ENCODE peak calls at places on chromosomes 6 and 20, in eight cellular contexts. F, R, D, S, P, G, W and U are unnamed samples.

GRCh38 chr6:137926207-137926731 is 59.2 kb downstream of the TNFAIP3 start:
- DNase-seq in S (peak; percentile 57), P (peak; percentile 85), R (no peak), W (no peak), F (no peak), D (no peak), G (peak; percentile 61), U (peak; percentile 77)

GRCh38 chr20:43187476-43188233 is 2.1 kb downstream of the PTPRT start:
- DNase-seq in R (peak; percentile 59), F (peak; percentile 65), G (peak; percentile 74), S (peak; percentile 83), D (peak; percentile 18), P (peak; percentile 44), W (peak; percentile 51), U (peak; percentile 9)

GRCh38 chr6:1612902-1613301 is 3.2 kb downstream of the FOXC1 start:
- DNase-seq in R (no peak), G (no peak), P (peak; percentile 54), W (no peak), S (no peak), F (no peak), D (no peak), U (no peak)

GRCh38 chr20:38418509-38419204 is 16.5 kb downstream of the SNHG17 start:
- DNase-seq in W (peak; percentile 63), R (no peak), F (no peak), S (no peak), D (no peak), P (peak; percentile 37), G (peak; percentile 81), U (no peak)

GRCh38 chr20:17615645-17616479 is 46.0 kb downstream of the DSTN start:
- DNase-seq in W (no peak), P (no peak), F (no peak), G (peak; percentile 53), S (no peak), D (no peak), R (no peak), U (no peak)

GRCh38 chr6:21586760-21587181 is 6.8 kb upstream of the SOX4 start:
- DNase-seq in W (no peak), G (no peak), F (peak; percentile 24), P (no peak), R (peak; percentile 27), S (no peak), D (no peak), U (no peak)

GRCh38 chr6:10557886-10558285 is 36.7 kb downstream of the GCNT2 start:
- DNase-seq in S (no peak), G (no peak), F (no peak), D (no peak), P (no peak), W (no peak), R (no peak), U (no peak)

GRCh38 chr20:32767418-32768198 is 5.4 kb downstream of the DNMT3B start:
- DNase-seq in G (peak; percentile 15), P (no peak), F (no peak), R (no peak), S (no peak), W (no peak), D (no peak), U (no peak)

GRCh38 chr6:8506123-8506522 is 70.8 kb upstream of the SLC35B3 start:
- DNase-seq in D (no peak), W (no peak), S (peak; percentile 4), F (no peak), G (no peak), R (no peak), P (no peak), U (no peak)

GRCh38 chr20:20630551-20630950 is 81.9 kb downstream of the RALGAPA2 start:
- DNase-seq in G (no peak), P (no peak), F (no peak), R (no peak), S (no peak), W (no peak), D (no peak), U (no peak)

GRCh38 chr20:11015440-11015839 is 341.6 kb upstream of the JAG1 start:
- DNase-seq in S (no peak), G (no peak), P (no peak), R (no peak), D (no peak), W (no peak), F (no peak), U (no peak)

GRCh38 chr6:125707615-125708243 is 41.7 kb upstream of the HEY2 start:
- DNase-seq in S (no peak), D (no peak), F (no peak), R (no peak), P (no peak), W (no peak), G (no peak), U (no peak)

GRCh38 chr20:43666376-43667328 is at the start of gene MYBL2:
- DNase-seq in S (peak; percentile 88), G (peak; percentile 55), W (no peak), D (peak; percentile 49), F (peak; percentile 72), R (peak; percentile 48), P (peak; percentile 39), U (no peak)

GRCh38 chr6:53494076-53494475 is 50.8 kb downstream of the GCLC start:
- DNase-seq in D (no peak), F (no peak), W (no peak), R (no peak), P (peak; percentile 6), G (no peak), S (no peak), U (no peak)

GRCh38 chr20:21702553-21703467 is 2.7 kb upstream of the PAX1 start:
- DNase-seq in G (peak; percentile 77), S (peak; percentile 81), R (peak; percentile 41), F (peak; percentile 54), W (no peak), P (peak; percentile 4), D (no peak), U (no peak)
- TF ChIP-seq CTCF in G (peak; percentile 25), S (peak; percentile 71), R (peak; percentile 39), F (peak; percentile 11), W (peak; percentile 30), P (peak; percentile 22), D (no peak), U (peak; percentile 44)

DNA sequence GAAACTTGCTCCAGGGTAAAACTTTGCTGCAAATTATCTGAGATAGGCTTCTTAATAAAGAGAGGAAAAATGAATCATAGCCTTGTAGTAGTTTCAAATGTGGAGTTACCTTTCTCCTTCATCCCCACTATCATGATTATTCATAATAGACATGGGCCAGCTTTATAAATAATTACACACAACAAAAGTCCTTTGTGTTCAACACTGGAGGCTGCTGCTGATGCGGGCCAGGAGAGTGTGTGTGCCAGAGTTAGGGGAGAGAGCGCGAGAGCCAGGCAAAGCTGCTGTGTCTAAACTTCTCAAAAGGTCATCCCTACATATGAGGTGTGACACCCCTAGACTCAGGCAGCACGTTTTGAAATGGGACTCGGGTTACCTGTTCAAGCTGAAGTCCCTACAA is 24.6 kb downstream of the MYLIP start:
- DNase-seq in G (no peak), P (no peak), F (no peak), W (no peak), D (no peak), R (no peak), S (no peak), U (no peak)
- H3K4me3 ChIP-seq in G (no peak overlapping the region), P (no peak overlapping the region), F (no peak overlapping the region), W (no peak overlapping the region), D (no peak overlapping the region), R (no peak overlapping the region), S (no peak overlapping the region), U (no peak overlapping the region)

GRCh38 chr6:20211037-20211940 is 980 bp downstream of the MBOAT1 start:
- DNase-seq in P (no peak), S (peak; percentile 32), R (peak; percentile 56), G (no peak), F (no peak), W (no peak), D (no peak), U (no peak)

GRCh38 chr6:20211941-20212391 is 303 bp downstream of the MBOAT1 start:
- DNase-seq in F (peak; percentile 70), W (no peak), S (peak; percentile 78), P (no peak), G (no peak), R (peak; percentile 58), D (no peak), U (no peak)

GRCh38 chr6:20213271-20213798 is 1.1 kb upstream of the MBOAT1 start:
- DNase-seq in S (no peak), G (no peak), R (no peak), F (no peak), W (no peak), P (no peak), D (no peak), U (no peak)

GRCh38 chr6:20210158-20210557 is 2.1 kb downstream of the MBOAT1 start:
- DNase-seq in F (no peak), S (no peak), P (no peak), G (no peak), R (no peak), W (no peak), D (no peak), U (no peak)

DNA sequence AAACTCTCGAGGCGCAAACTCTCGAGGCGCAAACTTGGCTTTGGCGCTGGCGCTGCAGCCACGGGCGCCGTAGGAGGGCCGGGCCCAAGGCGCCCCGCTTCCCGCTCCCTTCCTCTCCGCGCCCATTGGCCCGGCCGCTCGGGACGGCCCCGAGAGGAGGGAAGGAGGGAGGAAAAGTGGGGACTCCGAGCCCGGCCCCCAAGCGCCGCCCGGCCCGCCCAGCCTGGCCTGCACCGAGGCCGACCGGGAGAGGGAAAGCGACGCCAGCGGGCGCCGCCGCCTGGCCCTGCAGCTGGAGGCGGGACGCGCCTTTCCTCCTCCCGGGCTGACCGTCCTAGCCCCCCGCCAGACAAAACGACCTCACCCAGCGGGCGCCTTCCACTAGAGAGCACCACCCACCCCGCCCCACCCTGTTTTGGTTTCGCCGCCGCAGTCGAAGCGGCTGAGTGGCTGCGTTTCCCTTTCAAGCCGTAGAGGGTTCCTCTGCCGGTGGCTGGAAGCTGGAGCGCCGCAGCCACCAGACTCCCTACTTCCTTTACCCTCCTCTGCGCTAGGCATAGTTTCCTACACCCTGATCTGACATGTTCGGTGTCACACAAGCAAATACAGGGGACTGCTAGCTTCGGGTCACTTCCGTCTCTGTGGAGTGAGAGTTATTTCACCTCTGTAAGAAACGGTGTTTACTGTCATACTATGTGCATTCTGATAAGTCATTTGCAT is at the start of gene MBOAT1:
- DNase-seq in P (peak; percentile 93), F (peak; percentile 95), G (peak; percentile 94), D (peak; percentile 37), W (peak; percentile 96), R (peak; percentile 92), S (peak; percentile 95), U (peak; percentile 40)
- TF ChIP-seq CTCF in P (no peak), F (peak; percentile 22), G (no peak), D (no peak), W (no peak), R (peak; percentile 26), S (no peak), U (no peak)

GRCh38 chr6:116666869-116667268 is 1.7 kb downstream of the ZUP1 start:
- DNase-seq in F (no peak), G (no peak), S (no peak), P (no peak), W (no peak), R (no peak), D (no peak), U (no peak)
- H3K4me3 ChIP-seq in F (no peak overlapping the region), G (no peak overlapping the region), S (peak overlapping the region; percentile 98), P (no peak overlapping the region), W (no peak overlapping the region), R (no peak overlapping the region), D (no peak overlapping the region), U (no peak overlapping the region)